ENCODE peak calls at places on chromosome X, in seven cellular contexts. One of them, this sample, is unnamed.

GRCh38 chrX:17291998-17292658 is 82.9 kb upstream of the NHS start:
- DNase-seq in body of pancreas: no peak
- DNase-seq in esophagus muscularis mucosa: no peak
- DNase-seq in GM06990: no peak
- DNase-seq in neural progenitor cell: peak
- DNase-seq in HCT116: no peak
- DNase-seq in upper lobe of left lung: no peak
- DNase-seq in this sample: no peak

GRCh38 chrX:80022363-80023031 is 7.9 kb downstream of the TBX22 start:
- DNase-seq in body of pancreas: no peak
- DNase-seq in esophagus muscularis mucosa: no peak
- DNase-seq in GM06990: no peak
- DNase-seq in neural progenitor cell: peak
- DNase-seq in HCT116: no peak
- DNase-seq in upper lobe of left lung: no peak
- DNase-seq in this sample: no peak

GRCh38 chrX:46819136-46819535 is 17.7 kb upstream of the RP2 start:
- DNase-seq in body of pancreas: no peak
- DNase-seq in esophagus muscularis mucosa: no peak
- DNase-seq in GM06990: no peak
- DNase-seq in neural progenitor cell: no peak
- DNase-seq in HCT116: no peak
- DNase-seq in upper lobe of left lung: no peak
- DNase-seq in this sample: no peak

GRCh38 chrX:111467896-111468295 is 43.5 kb upstream of the SERTM2 start:
- DNase-seq in body of pancreas: peak
- DNase-seq in esophagus muscularis mucosa: no peak
- DNase-seq in GM06990: no peak
- DNase-seq in neural progenitor cell: no peak
- DNase-seq in HCT116: no peak
- DNase-seq in upper lobe of left lung: peak
- DNase-seq in this sample: no peak

GRCh38 chrX:109199726-109200125 is 282.2 kb downstream of the GUCY2F start:
- DNase-seq in body of pancreas: no peak
- DNase-seq in esophagus muscularis mucosa: no peak
- DNase-seq in GM06990: no peak
- DNase-seq in neural progenitor cell: no peak
- DNase-seq in HCT116: no peak
- DNase-seq in upper lobe of left lung: no peak
- DNase-seq in this sample: no peak

GRCh38 chrX:152635941-152636340 is 1.8 kb upstream of the GABRQ start:
- DNase-seq in body of pancreas: peak
- DNase-seq in esophagus muscularis mucosa: no peak
- DNase-seq in GM06990: no peak
- DNase-seq in neural progenitor cell: peak
- DNase-seq in HCT116: peak
- DNase-seq in upper lobe of left lung: no peak
- DNase-seq in this sample: no peak

GRCh38 chrX:100410901-100411801 is 1.1 kb upstream of the PCDH19 start:
- DNase-seq in body of pancreas: no peak
- DNase-seq in esophagus muscularis mucosa: no peak
- DNase-seq in GM06990: no peak
- DNase-seq in neural progenitor cell: peak
- DNase-seq in HCT116: no peak
- DNase-seq in upper lobe of left lung: no peak
- DNase-seq in this sample: no peak

GRCh38 chrX:46837543-46838481 is 969 bp downstream of the RP2 start:
- DNase-seq in body of pancreas: no peak
- DNase-seq in esophagus muscularis mucosa: no peak
- DNase-seq in GM06990: no peak
- DNase-seq in neural progenitor cell: no peak
- DNase-seq in HCT116: no peak
- DNase-seq in upper lobe of left lung: no peak
- DNase-seq in this sample: no peak

GRCh38 chrX:138777230-138777629 is 65.7 kb upstream of the FGF13 start:
- DNase-seq in body of pancreas: no peak
- DNase-seq in esophagus muscularis mucosa: no peak
- DNase-seq in GM06990: no peak
- DNase-seq in neural progenitor cell: peak
- DNase-seq in HCT116: no peak
- DNase-seq in upper lobe of left lung: no peak
- DNase-seq in this sample: no peak

GRCh38 chrX:114611018-114611619 is 27.2 kb downstream of the HTR2C start:
- DNase-seq in body of pancreas: peak
- DNase-seq in esophagus muscularis mucosa: no peak
- DNase-seq in GM06990: peak
- DNase-seq in neural progenitor cell: peak
- DNase-seq in HCT116: peak
- DNase-seq in upper lobe of left lung: no peak
- DNase-seq in this sample: peak

GRCh38 chrX:107744868-107745267 is 30.7 kb downstream of the TSC22D3 start:
- DNase-seq in body of pancreas: no peak
- DNase-seq in esophagus muscularis mucosa: no peak
- DNase-seq in GM06990: no peak
- DNase-seq in neural progenitor cell: no peak
- DNase-seq in HCT116: no peak
- DNase-seq in upper lobe of left lung: no peak
- DNase-seq in this sample: no peak

GRCh38 chrX:31420711-31421151 is 348.9 kb upstream of the FTHL17 start:
- DNase-seq in body of pancreas: no peak
- DNase-seq in esophagus muscularis mucosa: no peak
- DNase-seq in GM06990: no peak
- DNase-seq in neural progenitor cell: no peak
- DNase-seq in HCT116: no peak
- DNase-seq in upper lobe of left lung: no peak
- DNase-seq in this sample: no peak

GRCh38 chrX:101237041-101237440 is 17.5 kb downstream of the DRP2 start:
- DNase-seq in body of pancreas: no peak
- DNase-seq in esophagus muscularis mucosa: no peak
- DNase-seq in GM06990: no peak
- DNase-seq in neural progenitor cell: no peak
- DNase-seq in HCT116: no peak
- DNase-seq in upper lobe of left lung: no peak
- DNase-seq in this sample: no peak

GRCh38 chrX:150694738-150695410 is 1.7 kb downstream of the MTMR1 start:
- DNase-seq in body of pancreas: no peak
- DNase-seq in esophagus muscularis mucosa: no peak
- DNase-seq in GM06990: no peak
- DNase-seq in neural progenitor cell: peak
- DNase-seq in HCT116: no peak
- DNase-seq in upper lobe of left lung: no peak
- DNase-seq in this sample: no peak

GRCh38 chrX:110853610-110854009 is 58.0 kb upstream of the CHRDL1 start:
- DNase-seq in body of pancreas: peak
- DNase-seq in esophagus muscularis mucosa: no peak
- DNase-seq in GM06990: no peak
- DNase-seq in neural progenitor cell: peak
- DNase-seq in HCT116: no peak
- DNase-seq in upper lobe of left lung: no peak
- DNase-seq in this sample: no peak

GRCh38 chrX:74325130-74326059 is 21.4 kb downstream of the ZCCHC13 start:
- DNase-seq in body of pancreas: no peak
- DNase-seq in esophagus muscularis mucosa: no peak
- DNase-seq in GM06990: no peak
- DNase-seq in neural progenitor cell: peak
- DNase-seq in HCT116: no peak
- DNase-seq in upper lobe of left lung: no peak
- DNase-seq in this sample: no peak

GRCh38 chrX:108736509-108737479 is at the start of gene IRS4:
- DNase-seq in body of pancreas: peak
- DNase-seq in esophagus muscularis mucosa: no peak
- DNase-seq in GM06990: no peak
- DNase-seq in neural progenitor cell: peak
- DNase-seq in HCT116: no peak
- DNase-seq in upper lobe of left lung: no peak
- DNase-seq in this sample: no peak

GRCh38 chrX:40153335-40154221 is 55.8 kb upstream of the BCOR start:
- DNase-seq in body of pancreas: peak
- DNase-seq in esophagus muscularis mucosa: no peak
- DNase-seq in GM06990: peak
- DNase-seq in neural progenitor cell: peak
- DNase-seq in HCT116: no peak
- DNase-seq in upper lobe of left lung: peak
- DNase-seq in this sample: no peak

GRCh38 chrX:84187501-84188319 is at the start of gene RPS6KA6:
- DNase-seq in body of pancreas: peak
- DNase-seq in esophagus muscularis mucosa: no peak
- DNase-seq in GM06990: peak
- DNase-seq in neural progenitor cell: peak
- DNase-seq in HCT116: no peak
- DNase-seq in upper lobe of left lung: peak
- DNase-seq in this sample: no peak

GRCh38 chrX:10089378-10089795 is 67.4 kb upstream of the CLCN4 start:
- DNase-seq in body of pancreas: no peak
- DNase-seq in esophagus muscularis mucosa: no peak
- DNase-seq in GM06990: no peak
- DNase-seq in neural progenitor cell: no peak
- DNase-seq in HCT116: no peak
- DNase-seq in upper lobe of left lung: no peak
- DNase-seq in this sample: no peak

GRCh38 chrX:26914232-26914631 is 548.9 kb downstream of the PPP4R3C start:
- DNase-seq in body of pancreas: no peak
- DNase-seq in esophagus muscularis mucosa: no peak
- DNase-seq in GM06990: no peak
- DNase-seq in neural progenitor cell: no peak
- DNase-seq in HCT116: no peak
- DNase-seq in upper lobe of left lung: no peak
- DNase-seq in this sample: no peak

GRCh38 chrX:26922278-26922677 is 540.9 kb downstream of the PPP4R3C start:
- DNase-seq in body of pancreas: no peak
- DNase-seq in esophagus muscularis mucosa: no peak
- DNase-seq in GM06990: no peak
- DNase-seq in neural progenitor cell: no peak
- DNase-seq in HCT116: no peak
- DNase-seq in upper lobe of left lung: no peak
- DNase-seq in this sample: no peak

GRCh38 chrX:26915064-26915463 is 548.1 kb downstream of the PPP4R3C start:
- DNase-seq in body of pancreas: no peak
- DNase-seq in esophagus muscularis mucosa: no peak
- DNase-seq in GM06990: no peak
- DNase-seq in neural progenitor cell: no peak
- DNase-seq in HCT116: no peak
- DNase-seq in upper lobe of left lung: no peak
- DNase-seq in this sample: no peak

DNA sequence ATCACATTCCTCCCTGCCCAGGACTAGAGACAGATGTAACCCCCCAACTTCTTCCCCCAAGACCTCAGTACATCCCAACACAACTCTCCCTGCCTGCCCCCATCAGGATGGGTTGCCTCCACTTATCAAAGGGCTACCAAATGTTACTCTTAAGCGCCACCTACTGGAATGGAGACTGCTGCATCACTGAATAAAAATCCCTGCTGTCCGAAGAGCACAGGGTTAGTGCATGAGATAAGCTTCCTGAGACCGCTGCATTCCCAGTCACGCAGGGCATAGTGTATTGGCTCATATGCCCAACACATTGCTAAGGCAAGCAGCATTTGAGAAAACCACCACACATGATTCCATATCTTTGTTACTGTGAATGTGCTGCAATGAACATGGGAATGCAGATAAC is 544.5 kb downstream of the PPP4R3C start:
- DNase-seq in body of pancreas: peak
- DNase-seq in esophagus muscularis mucosa: no peak
- DNase-seq in GM06990: no peak
- DNase-seq in neural progenitor cell: peak
- DNase-seq in HCT116: peak
- DNase-seq in upper lobe of left lung: no peak
- DNase-seq in this sample: no peak
- TF ChIP-seq CTCF in body of pancreas: peak
- TF ChIP-seq CTCF in esophagus muscularis mucosa: no peak
- TF ChIP-seq CTCF in GM06990: peak
- TF ChIP-seq CTCF in neural progenitor cell: peak
- TF ChIP-seq CTCF in HCT116: peak
- TF ChIP-seq CTCF in upper lobe of left lung: no peak
- TF ChIP-seq CTCF in this sample: no peak

DNA sequence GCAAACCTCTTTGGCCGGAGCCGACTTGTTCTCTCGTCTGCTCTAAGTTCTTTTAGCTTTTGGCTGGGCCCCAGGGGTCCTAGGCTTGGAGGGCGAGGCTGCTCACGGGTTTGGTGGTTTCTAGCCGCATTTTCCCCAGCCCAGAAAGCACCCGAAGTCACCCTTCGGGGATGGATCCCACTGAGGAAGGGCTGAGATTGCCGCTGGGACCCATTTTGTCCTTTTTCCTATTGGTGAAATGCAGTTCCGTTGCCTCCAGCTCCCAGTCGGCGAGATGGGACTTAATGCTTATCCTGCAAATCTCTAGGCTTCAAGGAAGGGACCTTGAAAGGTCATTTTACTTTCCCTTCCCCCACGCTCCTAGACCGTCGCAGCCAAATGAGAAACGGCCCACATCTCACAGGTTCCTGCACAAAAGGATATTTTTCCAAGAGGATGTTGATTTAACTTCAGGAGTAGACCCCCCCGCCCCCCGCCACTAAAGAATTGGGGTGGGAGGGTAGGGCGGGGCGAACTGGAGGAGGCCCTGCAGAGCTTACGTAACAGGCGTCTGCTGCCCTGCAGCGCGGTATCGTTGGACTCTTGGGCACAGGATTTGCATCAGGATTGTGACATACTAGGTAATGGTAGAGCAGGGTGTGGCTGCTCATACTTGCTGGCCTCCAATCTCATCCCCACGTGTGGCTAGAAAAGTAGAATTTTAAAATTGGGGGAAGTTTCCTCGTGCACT is 564 bp downstream of the PGK1 start:
- DNase-seq in body of pancreas: peak
- DNase-seq in esophagus muscularis mucosa: no peak
- DNase-seq in GM06990: peak
- DNase-seq in neural progenitor cell: peak
- DNase-seq in HCT116: no peak
- DNase-seq in upper lobe of left lung: peak
- DNase-seq in this sample: no peak
- H3K4me3 ChIP-seq in body of pancreas: peak
- H3K4me3 ChIP-seq in esophagus muscularis mucosa: peak
- H3K4me3 ChIP-seq in GM06990: peak
- H3K4me3 ChIP-seq in neural progenitor cell: peak
- H3K4me3 ChIP-seq in HCT116: peak
- H3K4me3 ChIP-seq in upper lobe of left lung: peak
- H3K4me3 ChIP-seq in this sample: peak

DNA sequence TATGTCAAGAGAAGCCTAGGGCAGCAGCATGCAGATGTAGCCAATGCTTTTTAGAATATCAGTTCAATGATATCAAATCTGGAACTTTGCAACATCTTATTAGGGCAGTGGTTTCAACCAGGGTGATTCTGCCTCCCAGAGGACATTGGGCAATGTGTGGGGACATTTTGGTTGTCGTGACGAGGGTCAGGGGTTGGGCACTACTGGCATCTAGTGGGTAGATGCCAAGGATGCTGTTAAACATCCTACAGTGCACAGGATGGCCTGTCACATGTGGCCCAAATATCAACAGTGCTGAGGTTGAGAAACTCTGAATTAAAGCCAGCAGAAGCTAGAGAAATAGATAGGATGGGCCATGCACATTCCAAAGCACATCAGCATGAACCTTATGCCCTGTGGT is 152.3 kb downstream of the AMELX start:
- DNase-seq in body of pancreas: no peak
- DNase-seq in esophagus muscularis mucosa: no peak
- DNase-seq in GM06990: no peak
- DNase-seq in neural progenitor cell: no peak
- DNase-seq in HCT116: no peak
- DNase-seq in upper lobe of left lung: no peak
- DNase-seq in this sample: no peak
- TF ChIP-seq CTCF in body of pancreas: no peak
- TF ChIP-seq CTCF in esophagus muscularis mucosa: no peak
- TF ChIP-seq CTCF in GM06990: peak
- TF ChIP-seq CTCF in neural progenitor cell: no peak
- TF ChIP-seq CTCF in HCT116: no peak
- TF ChIP-seq CTCF in upper lobe of left lung: peak
- TF ChIP-seq CTCF in this sample: no peak

GRCh38 chrX:41921492-41922124 is 1.7 kb downstream of the CASK start:
- DNase-seq in body of pancreas: no peak
- DNase-seq in esophagus muscularis mucosa: no peak
- DNase-seq in GM06990: peak
- DNase-seq in neural progenitor cell: peak
- DNase-seq in HCT116: no peak
- DNase-seq in upper lobe of left lung: no peak
- DNase-seq in this sample: no peak
- H3K4me3 ChIP-seq in body of pancreas: no peak
- H3K4me3 ChIP-seq in esophagus muscularis mucosa: peak
- H3K4me3 ChIP-seq in GM06990: peak
- H3K4me3 ChIP-seq in neural progenitor cell: peak
- H3K4me3 ChIP-seq in HCT116: peak
- H3K4me3 ChIP-seq in upper lobe of left lung: peak
- H3K4me3 ChIP-seq in this sample: peak